ENCODE peak calls at places on chromosomes 3 and 15, in four cellular contexts. S is A549, L is WTC11, A is K562. O is an unnamed sample.

GRCh38 chr3:160544837-160545236 is 20.5 kb downstream of the KPNA4 start:
- DNase-seq in A (no peak), L (no peak), S (no peak), O (no peak)

GRCh38 chr3:16305121-16305541 is 40.1 kb downstream of the OXNAD1 start:
- DNase-seq in S (no peak), L (no peak), A (no peak), O (no peak)

GRCh38 chr15:58463815-58464697 is 32.3 kb downstream of the LIPC start:
- DNase-seq in A (no peak), L (no peak), S (no peak), O (peak)

GRCh38 chr3:190288836-190289235 is 33.4 kb downstream of the CLDN1 start:
- DNase-seq in L (no peak), S (no peak), A (no peak), O (no peak)

GRCh38 chr3:101183151-101183550 is 137.2 kb downstream of the IMPG2 start:
- DNase-seq in L (no peak), S (no peak), A (no peak), O (no peak)

GRCh38 chr3:129530331-129530761 is 1.9 kb downstream of the RHO start:
- DNase-seq in S (no peak), L (peak), A (no peak), O (no peak)

GRCh38 chr3:32945136-32945535 is 6.3 kb upstream of the CCR4 start:
- DNase-seq in S (no peak), L (no peak), A (no peak), O (no peak)

GRCh38 chr3:100577382-100578008 is 31.9 kb upstream of the ADGRG7 start:
- DNase-seq in S (no peak), A (no peak), L (no peak), O (no peak)

GRCh38 chr3:48997102-48997637 is 7.1 kb downstream of the P4HTM start:
- DNase-seq in A (no peak), L (no peak), S (no peak), O (no peak)

GRCh38 chr3:42557849-42558248 is 23.9 kb downstream of the SEC22C start:
- DNase-seq in A (no peak), L (no peak), S (no peak), O (peak)

GRCh38 chr3:9116351-9116750 is 133.1 kb downstream of the SRGAP3 start:
- DNase-seq in A (no peak), S (no peak), L (no peak), O (no peak)

GRCh38 chr3:31882431-31882830 is 98.6 kb downstream of the OSBPL10 start:
- DNase-seq in S (no peak), A (no peak), L (no peak), O (no peak)

GRCh38 chr15:58066042-58066867 is 744 bp upstream of the ALDH1A2 start:
- DNase-seq in S (peak), A (peak), L (peak), O (peak)

GRCh38 chr15:73712107-73712506 is 27.9 kb downstream of the CD276 start:
- DNase-seq in L (peak), A (peak), S (no peak), O (no peak)

GRCh38 chr15:56672721-56673120 is 60.6 kb downstream of the ZNF280D start:
- DNase-seq in L (no peak), S (no peak), A (no peak), O (no peak)

GRCh38 chr15:90062729-90063684 is 39.3 kb downstream of the IDH2 start:
- DNase-seq in S (no peak), L (no peak), A (no peak), O (no peak)

GRCh38 chr3:8578282-8578681 is 66.3 kb downstream of the SSUH2 start:
- DNase-seq in A (no peak), S (no peak), L (no peak), O (no peak)

GRCh38 chr3:45224824-45225464 is 1.1 kb downstream of the TMEM158 start:
- DNase-seq in A (peak), S (peak), L (peak), O (peak)

GRCh38 chr3:177982034-177982433 is 554.2 kb upstream of the KCNMB2 start:
- DNase-seq in A (no peak), S (no peak), L (no peak), O (no peak)

GRCh38 chr3:27105904-27106303 is 263.3 kb downstream of the NEK10 start:
- DNase-seq in S (peak), A (no peak), L (peak), O (no peak)

GRCh38 chr3:73637042-73637441 is 12.3 kb upstream of the PDZRN3 start:
- DNase-seq in L (no peak), A (no peak), S (no peak), O (no peak)

GRCh38 chr15:74206801-74207281 is 4.3 kb upstream of the STRA6 start:
- DNase-seq in A (no peak), L (no peak), S (no peak), O (no peak)

GRCh38 chr15:79339588-79340314 is 28.8 kb downstream of the TMED3 start:
- DNase-seq in S (peak), A (peak), L (no peak), O (peak)

GRCh38 chr3:52912885-52913731 is 15.8 kb upstream of the STIMATE start:
- DNase-seq in A (peak), L (no peak), S (no peak), O (no peak)

DNA sequence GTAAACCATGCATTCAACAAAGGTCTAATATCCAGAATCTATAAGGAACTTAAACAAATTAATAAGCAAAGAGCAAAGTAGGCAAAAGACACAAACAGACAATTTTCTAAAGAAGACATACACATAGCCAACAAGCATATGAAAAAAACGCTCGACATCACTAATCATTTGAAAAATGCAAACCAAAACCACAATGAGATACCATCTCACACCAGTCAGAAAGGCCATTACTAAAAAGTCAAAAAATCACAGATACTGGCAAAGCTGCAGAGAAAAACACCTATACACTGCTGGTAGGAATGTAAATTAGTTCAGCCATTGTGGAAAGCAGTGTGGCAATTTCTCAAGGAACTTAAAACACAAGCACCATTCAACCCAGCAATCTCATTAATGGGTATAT is 53.8 kb downstream of the FSIP1 start:
- DNase-seq in L (no peak), S (no peak), A (no peak), O (no peak)
- TF ChIP-seq HMGXB4 in L (no peak), S (no peak), A (no peak), O (no peak)

GRCh38 chr15:98150084-98150483 is 189.6 kb downstream of the ARRDC4 start:
- DNase-seq in L (no peak), A (no peak), S (no peak), O (no peak)

GRCh38 chr15:98155356-98155755 is 194.9 kb downstream of the ARRDC4 start:
- DNase-seq in S (no peak), L (no peak), A (no peak), O (no peak)

GRCh38 chr15:98150531-98150930 is 190.0 kb downstream of the ARRDC4 start:
- DNase-seq in S (no peak), L (no peak), A (no peak), O (no peak)

GRCh38 chr15:98151098-98151497 is 190.6 kb downstream of the ARRDC4 start:
- DNase-seq in L (no peak), A (no peak), S (no peak), O (no peak)

GRCh38 chr15:98154863-98155262 is 194.4 kb downstream of the ARRDC4 start:
- DNase-seq in A (no peak), S (no peak), L (no peak), O (no peak)
- TF ChIP-seq HMGXB4 in A (no peak), S (no peak), L (no peak), O (no peak)

DNA sequence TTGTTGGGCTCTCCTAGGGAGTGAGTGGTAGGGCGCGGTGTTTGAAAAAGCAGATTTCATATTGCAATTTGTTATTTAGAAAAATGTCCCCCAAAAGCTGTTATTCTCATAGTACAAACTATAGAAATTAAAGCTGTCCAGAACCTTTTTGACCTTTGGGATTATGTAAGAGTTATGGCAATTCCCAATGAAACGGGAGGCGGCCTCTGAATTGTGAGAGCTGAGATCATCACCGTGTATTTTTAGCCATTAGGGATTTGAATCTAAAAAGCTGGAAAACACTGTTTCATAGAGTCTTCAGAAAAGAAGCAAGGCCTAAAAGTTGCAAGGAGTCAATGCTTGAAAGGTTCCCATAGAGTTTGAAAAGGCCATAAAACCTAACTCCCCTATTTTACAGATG is 38.6 kb upstream of the SLC25A26 start:
- DNase-seq in A (no peak), L (no peak), S (no peak), O (no peak)
- TF ChIP-seq HMGXB4 in A (no peak), L (no peak), S (no peak), O (no peak)

DNA sequence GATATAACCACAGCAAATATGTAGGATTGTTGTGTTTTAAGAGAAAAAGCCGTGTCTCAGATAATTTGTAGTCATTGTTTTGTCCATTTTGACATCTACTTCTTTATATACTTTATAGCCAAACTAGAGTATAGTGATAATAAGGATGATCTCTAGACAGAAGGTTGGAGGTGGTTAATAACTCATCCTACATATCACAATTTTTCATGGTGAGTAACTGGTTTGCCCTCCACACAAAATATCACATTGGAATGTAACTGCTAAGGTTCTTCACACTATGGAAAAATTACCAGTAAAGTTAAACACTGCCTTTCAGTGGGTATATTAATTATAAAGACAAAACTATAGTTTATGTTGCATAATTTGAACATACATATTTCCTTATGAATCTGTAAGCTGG is 380.7 kb downstream of the LPP start:
- DNase-seq in A (no peak), S (no peak), L (no peak), O (no peak)
- TF ChIP-seq HMGXB4 in A (no peak), S (no peak), L (no peak), O (no peak)

O was measured in HepG2.